ENCODE peak calls at places on chromosomes 3 and 15, in nine cellular contexts. One of them, this sample, is unnamed.

GRCh38 chr15:41999290-42000285 is 21.3 kb downstream of the PLA2G4E start:
- DNase-seq in stimulated activated CD8-positive, alpha-beta memory T cell treated with anti-CD3 and anti-CD28 coated beads, Interleukin-15, amount 100 ng/mL, for 24 hours: no peak
- DNase-seq in smooth muscle cell of the brain vasculature: no peak
- DNase-seq in activated CD8-positive, alpha-beta T cell treated with anti-CD3 and anti-CD28 coated beads for 36 hours: peak; percentile 22
- DNase-seq in astrocyte: no peak
- DNase-seq in caudate nucleus: no peak
- DNase-seq in ELR: no peak
- DNase-seq in posterior cingulate gyrus: peak; percentile 43
- DNase-seq in activated T-helper 1 cell treated with anti-CD3 and anti-CD28 coated beads, Interleukin-12 subunit alpha, Interleukin-12 subunit beta, Interleukin-2, Interleukin-4 antibody, amounts not matched to agents 30 ng/mL and 10 ng/mL and 1 ng/mL, durations not matched to agents 14 hours and 24 hours and 36 hours: no peak
- DNase-seq in this sample: no peak

GRCh38 chr3:58463181-58463941 is 28.5 kb upstream of the KCTD6 start:
- DNase-seq in activated T-helper 1 cell treated with anti-CD3 and anti-CD28 coated beads, Interleukin-12 subunit alpha, Interleukin-12 subunit beta, Interleukin-2, Interleukin-4 antibody, amounts not matched to agents 30 ng/mL and 10 ng/mL and 1 ng/mL, durations not matched to agents 14 hours and 24 hours and 36 hours: peak; percentile 71
- DNase-seq in stimulated activated CD8-positive, alpha-beta memory T cell treated with anti-CD3 and anti-CD28 coated beads, Interleukin-15, amount 100 ng/mL, for 24 hours: peak; percentile 43
- DNase-seq in astrocyte: peak; percentile 8
- DNase-seq in smooth muscle cell of the brain vasculature: no peak
- DNase-seq in ELR: peak; percentile 88
- DNase-seq in posterior cingulate gyrus: peak; percentile 95
- DNase-seq in caudate nucleus: peak; percentile 13
- DNase-seq in activated CD8-positive, alpha-beta T cell treated with anti-CD3 and anti-CD28 coated beads for 36 hours: peak; percentile 90
- DNase-seq in this sample: peak; percentile 67

GRCh38 chr15:66496951-66497501 is 536 bp downstream of the SNAPC5 start:
- DNase-seq in stimulated activated CD8-positive, alpha-beta memory T cell treated with anti-CD3 and anti-CD28 coated beads, Interleukin-15, amount 100 ng/mL, for 24 hours: no peak
- DNase-seq in ELR: peak; percentile 33
- DNase-seq in activated CD8-positive, alpha-beta T cell treated with anti-CD3 and anti-CD28 coated beads for 36 hours: peak; percentile 9
- DNase-seq in smooth muscle cell of the brain vasculature: no peak
- DNase-seq in astrocyte: no peak
- DNase-seq in activated T-helper 1 cell treated with anti-CD3 and anti-CD28 coated beads, Interleukin-12 subunit alpha, Interleukin-12 subunit beta, Interleukin-2, Interleukin-4 antibody, amounts not matched to agents 30 ng/mL and 10 ng/mL and 1 ng/mL, durations not matched to agents 14 hours and 24 hours and 36 hours: no peak
- DNase-seq in posterior cingulate gyrus: no peak
- DNase-seq in caudate nucleus: no peak
- DNase-seq in this sample: peak; percentile 36

GRCh38 chr3:135238866-135239434 is 443.9 kb downstream of the EPHB1 start:
- DNase-seq in activated T-helper 1 cell treated with anti-CD3 and anti-CD28 coated beads, Interleukin-12 subunit alpha, Interleukin-12 subunit beta, Interleukin-2, Interleukin-4 antibody, amounts not matched to agents 30 ng/mL and 10 ng/mL and 1 ng/mL, durations not matched to agents 14 hours and 24 hours and 36 hours: no peak
- DNase-seq in caudate nucleus: no peak
- DNase-seq in astrocyte: no peak
- DNase-seq in posterior cingulate gyrus: no peak
- DNase-seq in stimulated activated CD8-positive, alpha-beta memory T cell treated with anti-CD3 and anti-CD28 coated beads, Interleukin-15, amount 100 ng/mL, for 24 hours: no peak
- DNase-seq in ELR: no peak
- DNase-seq in activated CD8-positive, alpha-beta T cell treated with anti-CD3 and anti-CD28 coated beads for 36 hours: no peak
- DNase-seq in smooth muscle cell of the brain vasculature: no peak
- DNase-seq in this sample: no peak

GRCh38 chr3:185153170-185153733 is 392 bp upstream of the C3orf70 start:
- DNase-seq in caudate nucleus: peak; percentile 63
- DNase-seq in ELR: no peak
- DNase-seq in activated CD8-positive, alpha-beta T cell treated with anti-CD3 and anti-CD28 coated beads for 36 hours: peak; percentile 10
- DNase-seq in posterior cingulate gyrus: peak; percentile 87
- DNase-seq in activated T-helper 1 cell treated with anti-CD3 and anti-CD28 coated beads, Interleukin-12 subunit alpha, Interleukin-12 subunit beta, Interleukin-2, Interleukin-4 antibody, amounts not matched to agents 30 ng/mL and 10 ng/mL and 1 ng/mL, durations not matched to agents 14 hours and 24 hours and 36 hours: no peak
- DNase-seq in smooth muscle cell of the brain vasculature: no peak
- DNase-seq in astrocyte: no peak
- DNase-seq in stimulated activated CD8-positive, alpha-beta memory T cell treated with anti-CD3 and anti-CD28 coated beads, Interleukin-15, amount 100 ng/mL, for 24 hours: no peak
- DNase-seq in this sample: no peak

GRCh38 chr15:72341361-72341760 is 21.4 kb upstream of the CELF6 start:
- DNase-seq in posterior cingulate gyrus: no peak
- DNase-seq in caudate nucleus: no peak
- DNase-seq in stimulated activated CD8-positive, alpha-beta memory T cell treated with anti-CD3 and anti-CD28 coated beads, Interleukin-15, amount 100 ng/mL, for 24 hours: no peak
- DNase-seq in astrocyte: no peak
- DNase-seq in activated CD8-positive, alpha-beta T cell treated with anti-CD3 and anti-CD28 coated beads for 36 hours: no peak
- DNase-seq in smooth muscle cell of the brain vasculature: no peak
- DNase-seq in ELR: peak; percentile 45
- DNase-seq in activated T-helper 1 cell treated with anti-CD3 and anti-CD28 coated beads, Interleukin-12 subunit alpha, Interleukin-12 subunit beta, Interleukin-2, Interleukin-4 antibody, amounts not matched to agents 30 ng/mL and 10 ng/mL and 1 ng/mL, durations not matched to agents 14 hours and 24 hours and 36 hours: no peak
- DNase-seq in this sample: no peak

GRCh38 chr3:116140100-116140689 is 305.1 kb downstream of the LSAMP start:
- DNase-seq in smooth muscle cell of the brain vasculature: no peak
- DNase-seq in stimulated activated CD8-positive, alpha-beta memory T cell treated with anti-CD3 and anti-CD28 coated beads, Interleukin-15, amount 100 ng/mL, for 24 hours: no peak
- DNase-seq in posterior cingulate gyrus: no peak
- DNase-seq in caudate nucleus: no peak
- DNase-seq in activated T-helper 1 cell treated with anti-CD3 and anti-CD28 coated beads, Interleukin-12 subunit alpha, Interleukin-12 subunit beta, Interleukin-2, Interleukin-4 antibody, amounts not matched to agents 30 ng/mL and 10 ng/mL and 1 ng/mL, durations not matched to agents 14 hours and 24 hours and 36 hours: no peak
- DNase-seq in astrocyte: peak; percentile 23
- DNase-seq in activated CD8-positive, alpha-beta T cell treated with anti-CD3 and anti-CD28 coated beads for 36 hours: no peak
- DNase-seq in ELR: peak; percentile 71
- DNase-seq in this sample: no peak

GRCh38 chr3:16183601-16184270 is 9.3 kb downstream of the GALNT15 start:
- DNase-seq in stimulated activated CD8-positive, alpha-beta memory T cell treated with anti-CD3 and anti-CD28 coated beads, Interleukin-15, amount 100 ng/mL, for 24 hours: no peak
- DNase-seq in activated CD8-positive, alpha-beta T cell treated with anti-CD3 and anti-CD28 coated beads for 36 hours: no peak
- DNase-seq in caudate nucleus: no peak
- DNase-seq in astrocyte: peak; percentile 93
- DNase-seq in posterior cingulate gyrus: no peak
- DNase-seq in smooth muscle cell of the brain vasculature: peak; percentile 60
- DNase-seq in ELR: peak; percentile 82
- DNase-seq in activated T-helper 1 cell treated with anti-CD3 and anti-CD28 coated beads, Interleukin-12 subunit alpha, Interleukin-12 subunit beta, Interleukin-2, Interleukin-4 antibody, amounts not matched to agents 30 ng/mL and 10 ng/mL and 1 ng/mL, durations not matched to agents 14 hours and 24 hours and 36 hours: no peak
- DNase-seq in this sample: peak; percentile 98

GRCh38 chr3:188534633-188535032 is 380.7 kb downstream of the LPP start:
- DNase-seq in activated CD8-positive, alpha-beta T cell treated with anti-CD3 and anti-CD28 coated beads for 36 hours: no peak
- DNase-seq in caudate nucleus: no peak
- DNase-seq in posterior cingulate gyrus: no peak
- DNase-seq in smooth muscle cell of the brain vasculature: no peak
- DNase-seq in astrocyte: peak; percentile 46
- DNase-seq in stimulated activated CD8-positive, alpha-beta memory T cell treated with anti-CD3 and anti-CD28 coated beads, Interleukin-15, amount 100 ng/mL, for 24 hours: no peak
- DNase-seq in ELR: peak; percentile 70
- DNase-seq in activated T-helper 1 cell treated with anti-CD3 and anti-CD28 coated beads, Interleukin-12 subunit alpha, Interleukin-12 subunit beta, Interleukin-2, Interleukin-4 antibody, amounts not matched to agents 30 ng/mL and 10 ng/mL and 1 ng/mL, durations not matched to agents 14 hours and 24 hours and 36 hours: no peak
- DNase-seq in this sample: no peak

GRCh38 chr3:184932777-184933176 is 120.8 kb downstream of the VPS8 start:
- DNase-seq in smooth muscle cell of the brain vasculature: no peak
- DNase-seq in stimulated activated CD8-positive, alpha-beta memory T cell treated with anti-CD3 and anti-CD28 coated beads, Interleukin-15, amount 100 ng/mL, for 24 hours: no peak
- DNase-seq in posterior cingulate gyrus: no peak
- DNase-seq in astrocyte: no peak
- DNase-seq in ELR: no peak
- DNase-seq in activated T-helper 1 cell treated with anti-CD3 and anti-CD28 coated beads, Interleukin-12 subunit alpha, Interleukin-12 subunit beta, Interleukin-2, Interleukin-4 antibody, amounts not matched to agents 30 ng/mL and 10 ng/mL and 1 ng/mL, durations not matched to agents 14 hours and 24 hours and 36 hours: no peak
- DNase-seq in activated CD8-positive, alpha-beta T cell treated with anti-CD3 and anti-CD28 coated beads for 36 hours: no peak
- DNase-seq in caudate nucleus: no peak
- DNase-seq in this sample: no peak

This sample was measured in G401.